ENCODE peak calls at places on chromosomes 13 and 19, in four cellular contexts. One of them, this sample, is unnamed.

GRCh38 chr13:108656742-108657141 is 27.3 kb downstream of the MYO16 start:
- DNase-seq in tibial nerve: no peak
- DNase-seq in progenitor cell of endocrine pancreas: no peak
- DNase-seq in GM06990: no peak
- DNase-seq in this sample: no peak

GRCh38 chr19:29843180-29844051 is 31.6 kb downstream of the CCNE1 start:
- DNase-seq in GM06990: no peak
- DNase-seq in tibial nerve: no peak
- DNase-seq in progenitor cell of endocrine pancreas: no peak
- DNase-seq in this sample: peak; percentile 40

GRCh38 chr19:49433240-49433901 is 8.0 kb downstream of the SLC17A7 start:
- DNase-seq in GM06990: no peak
- DNase-seq in tibial nerve: no peak
- DNase-seq in progenitor cell of endocrine pancreas: no peak
- DNase-seq in this sample: no peak

GRCh38 chr19:48186541-48186991 is 16.1 kb downstream of the ZSWIM9 start:
- DNase-seq in tibial nerve: no peak
- DNase-seq in progenitor cell of endocrine pancreas: no peak
- DNase-seq in GM06990: peak; percentile 63
- DNase-seq in this sample: no peak

GRCh38 chr19:4991538-4991937 is 22.6 kb downstream of the KDM4B start:
- DNase-seq in tibial nerve: no peak
- DNase-seq in progenitor cell of endocrine pancreas: no peak
- DNase-seq in GM06990: no peak
- DNase-seq in this sample: no peak

GRCh38 chr13:38530492-38530891 is 156.4 kb upstream of the FREM2 start:
- DNase-seq in GM06990: no peak
- DNase-seq in tibial nerve: no peak
- DNase-seq in progenitor cell of endocrine pancreas: no peak
- DNase-seq in this sample: no peak

GRCh38 chr19:41895745-41896580 is 13.0 kb downstream of the ARHGEF1 start:
- DNase-seq in GM06990: no peak
- DNase-seq in progenitor cell of endocrine pancreas: no peak
- DNase-seq in tibial nerve: no peak
- DNase-seq in this sample: no peak

GRCh38 chr19:18848860-18849661 is 17.3 kb downstream of the UPF1 start:
- DNase-seq in tibial nerve: peak; percentile 47
- DNase-seq in progenitor cell of endocrine pancreas: no peak
- DNase-seq in GM06990: no peak
- DNase-seq in this sample: peak; percentile 73

GRCh38 chr19:39416626-39417120 is 4.2 kb downstream of the PLEKHG2 start:
- DNase-seq in GM06990: no peak
- DNase-seq in progenitor cell of endocrine pancreas: no peak
- DNase-seq in tibial nerve: no peak
- DNase-seq in this sample: no peak

GRCh38 chr19:11421607-11422098 is 2.5 kb upstream of the RGL3 start:
- DNase-seq in tibial nerve: no peak
- DNase-seq in progenitor cell of endocrine pancreas: no peak
- DNase-seq in GM06990: no peak
- DNase-seq in this sample: peak; percentile 72

GRCh38 chr19:5484398-5485285 is 29.4 kb downstream of the ZNRF4 start:
- DNase-seq in progenitor cell of endocrine pancreas: peak; percentile 59
- DNase-seq in GM06990: no peak
- DNase-seq in tibial nerve: no peak
- DNase-seq in this sample: no peak

GRCh38 chr13:98014766-98015165 is 61.3 kb downstream of the IPO5 start:
- DNase-seq in GM06990: no peak
- DNase-seq in tibial nerve: no peak
- DNase-seq in progenitor cell of endocrine pancreas: no peak
- DNase-seq in this sample: no peak

GRCh38 chr13:36778083-36778671 is 40.8 kb upstream of the RFXAP start:
- DNase-seq in GM06990: no peak
- DNase-seq in progenitor cell of endocrine pancreas: no peak
- DNase-seq in tibial nerve: no peak
- DNase-seq in this sample: no peak

GRCh38 chr19:36081894-36082293 is 27.2 kb downstream of the WDR62 start:
- DNase-seq in GM06990: no peak
- DNase-seq in tibial nerve: no peak
- DNase-seq in progenitor cell of endocrine pancreas: no peak
- DNase-seq in this sample: no peak

GRCh38 chr13:68938639-68939038 is 1169.0 kb upstream of the ATXN8OS start:
- DNase-seq in tibial nerve: no peak
- DNase-seq in GM06990: no peak
- DNase-seq in progenitor cell of endocrine pancreas: no peak
- DNase-seq in this sample: no peak

GRCh38 chr19:8615813-8616596 is 5.5 kb upstream of the ADAMTS10 start:
- DNase-seq in progenitor cell of endocrine pancreas: peak; percentile 46
- DNase-seq in GM06990: no peak
- DNase-seq in tibial nerve: peak; percentile 36
- DNase-seq in this sample: peak; percentile 49

GRCh38 chr19:16726916-16727315 is 7.3 kb downstream of the NWD1 start:
- DNase-seq in tibial nerve: no peak
- DNase-seq in progenitor cell of endocrine pancreas: no peak
- DNase-seq in GM06990: no peak
- DNase-seq in this sample: no peak

GRCh38 chr13:20126460-20127262 is 34.2 kb downstream of the GJA3 start:
- DNase-seq in progenitor cell of endocrine pancreas: no peak
- DNase-seq in tibial nerve: no peak
- DNase-seq in GM06990: no peak
- DNase-seq in this sample: peak; percentile 32

GRCh38 chr13:110912651-110913051 is 2.2 kb downstream of the ANKRD10 start:
- DNase-seq in progenitor cell of endocrine pancreas: no peak
- DNase-seq in GM06990: no peak
- DNase-seq in tibial nerve: no peak
- DNase-seq in this sample: no peak

GRCh38 chr19:7941895-7942596 is 1.4 kb downstream of the TIMM44 start:
- DNase-seq in GM06990: no peak
- DNase-seq in tibial nerve: no peak
- DNase-seq in progenitor cell of endocrine pancreas: no peak
- DNase-seq in this sample: no peak

GRCh38 chr19:34963531-34964406 is at the start of gene ZNF792:
- DNase-seq in GM06990: peak; percentile 70
- DNase-seq in progenitor cell of endocrine pancreas: peak; percentile 57
- DNase-seq in tibial nerve: peak; percentile 21
- DNase-seq in this sample: peak; percentile 76

GRCh38 chr13:43787998-43788397 is 1.2 kb upstream of the ENOX1 start:
- DNase-seq in GM06990: no peak
- DNase-seq in tibial nerve: no peak
- DNase-seq in progenitor cell of endocrine pancreas: no peak
- DNase-seq in this sample: no peak

GRCh38 chr19:48195106-48195830 is 24.8 kb downstream of the ZSWIM9 start:
- DNase-seq in progenitor cell of endocrine pancreas: no peak
- DNase-seq in GM06990: no peak
- DNase-seq in tibial nerve: no peak
- DNase-seq in this sample: no peak

GRCh38 chr13:97058896-97059295 is 64.6 kb upstream of the OXGR1 start:
- DNase-seq in tibial nerve: no peak
- DNase-seq in GM06990: no peak
- DNase-seq in progenitor cell of endocrine pancreas: no peak
- DNase-seq in this sample: no peak

GRCh38 chr13:112067121-112067741 is at the start of gene SOX1:
- DNase-seq in progenitor cell of endocrine pancreas: no peak
- DNase-seq in tibial nerve: no peak
- DNase-seq in GM06990: no peak
- DNase-seq in this sample: no peak

GRCh38 chr13:43005460-43006236 is 13.6 kb upstream of the EPSTI1 start:
- DNase-seq in tibial nerve: no peak
- DNase-seq in progenitor cell of endocrine pancreas: no peak
- DNase-seq in GM06990: no peak
- DNase-seq in this sample: no peak